ENCODE peak calls at places on chromosomes 12 and 14, in nine cellular contexts. Y is hepatocyte, K is suprapubic skin, C is tibial artery, Q is thoracic aorta, M is lower lobe of right lung, A is PC-3, P is MM.1S, X is Peyer's patch. T is an unnamed sample.

GRCh38 chr12:120481022-120481767 is 11.6 kb upstream of the SRSF9 start:
- DNase-seq in Y (no peak), K (no peak), C (no peak), Q (no peak), M (no peak), A (peak), P (no peak), X (no peak), T (no peak)

GRCh38 chr12:54286042-54286931 is 5.8 kb downstream of the HNRNPA1 start:
- DNase-seq in Y (peak), K (no peak), C (no peak), Q (no peak), M (no peak), A (no peak), P (no peak), X (no peak), T (no peak)

GRCh38 chr12:79566452-79566851 is 124.3 kb downstream of the PAWR start:
- DNase-seq in Y (no peak), K (no peak), C (no peak), Q (no peak), M (no peak), A (peak), P (no peak), X (no peak), T (no peak)

GRCh38 chr12:50246873-50247612 is 36.3 kb downstream of the LIMA1 start:
- DNase-seq in Y (peak), K (peak), C (peak), Q (peak), M (no peak), A (peak), P (no peak), X (peak), T (peak)

GRCh38 chr12:113933201-113933786 is 32.8 kb downstream of the RBM19 start:
- DNase-seq in Y (peak), K (no peak), C (no peak), Q (no peak), M (no peak), A (no peak), P (no peak), X (no peak), T (no peak)

GRCh38 chr12:107144990-107145389 is 51.6 kb upstream of the CRY1 start:
- DNase-seq in Y (no peak), K (no peak), C (no peak), Q (no peak), M (no peak), A (peak), P (no peak), X (no peak), T (no peak)

GRCh38 chr12:2337031-2338010 is 284.5 kb downstream of the CACNA1C start:
- DNase-seq in Y (no peak), K (no peak), C (no peak), Q (no peak), M (no peak), A (no peak), P (no peak), X (no peak), T (no peak)

GRCh38 chr14:41605550-41606248 is 977 bp upstream of the LRFN5 start:
- DNase-seq in Y (peak), K (no peak), C (no peak), Q (no peak), M (no peak), A (no peak), P (no peak), X (no peak), T (no peak)

GRCh38 chr14:24273422-24273998 is 2.1 kb upstream of the RABGGTA start:
- DNase-seq in Y (no peak), K (no peak), C (no peak), Q (no peak), M (no peak), A (peak), P (no peak), X (no peak), T (no peak)

GRCh38 chr12:66035289-66035961 is 95.1 kb downstream of the LLPH start:
- DNase-seq in Y (peak), K (no peak), C (no peak), Q (no peak), M (no peak), A (peak), P (no peak), X (no peak), T (no peak)

GRCh38 chr12:130787445-130788410 is 51.3 kb downstream of the STX2 start:
- DNase-seq in Y (no peak), K (no peak), C (no peak), Q (no peak), M (no peak), A (no peak), P (no peak), X (no peak), T (no peak)

GRCh38 chr14:22658951-22659350 is 14.8 kb upstream of the OR6J1 start:
- DNase-seq in Y (no peak), K (no peak), C (no peak), Q (no peak), M (no peak), A (no peak), P (no peak), X (no peak), T (no peak)

GRCh38 chr12:116537149-116537904 is 21.9 kb upstream of the MAP1LC3B2 start:
- DNase-seq in Y (no peak), K (no peak), C (no peak), Q (no peak), M (no peak), A (no peak), P (peak), X (no peak), T (no peak)

GRCh38 chr12:104281636-104282035 is 21.9 kb upstream of the EID3 start:
- DNase-seq in Y (no peak), K (no peak), C (no peak), Q (no peak), M (no peak), A (peak), P (no peak), X (no peak), T (no peak)

GRCh38 chr12:14238224-14238792 is 127.2 kb upstream of the ATF7IP start:
- DNase-seq in Y (peak), K (no peak), C (no peak), Q (no peak), M (no peak), A (peak), P (peak), X (no peak), T (no peak)

GRCh38 chr12:49304161-49304560 is 9.2 kb downstream of the PRPH start:
- DNase-seq in Y (no peak), K (no peak), C (no peak), Q (no peak), M (no peak), A (no peak), P (no peak), X (peak), T (no peak)

GRCh38 chr12:56321027-56321426 is 5.2 kb upstream of the CNPY2 start:
- DNase-seq in Y (no peak), K (no peak), C (no peak), Q (no peak), M (no peak), A (peak), P (no peak), X (no peak), T (no peak)

DNA sequence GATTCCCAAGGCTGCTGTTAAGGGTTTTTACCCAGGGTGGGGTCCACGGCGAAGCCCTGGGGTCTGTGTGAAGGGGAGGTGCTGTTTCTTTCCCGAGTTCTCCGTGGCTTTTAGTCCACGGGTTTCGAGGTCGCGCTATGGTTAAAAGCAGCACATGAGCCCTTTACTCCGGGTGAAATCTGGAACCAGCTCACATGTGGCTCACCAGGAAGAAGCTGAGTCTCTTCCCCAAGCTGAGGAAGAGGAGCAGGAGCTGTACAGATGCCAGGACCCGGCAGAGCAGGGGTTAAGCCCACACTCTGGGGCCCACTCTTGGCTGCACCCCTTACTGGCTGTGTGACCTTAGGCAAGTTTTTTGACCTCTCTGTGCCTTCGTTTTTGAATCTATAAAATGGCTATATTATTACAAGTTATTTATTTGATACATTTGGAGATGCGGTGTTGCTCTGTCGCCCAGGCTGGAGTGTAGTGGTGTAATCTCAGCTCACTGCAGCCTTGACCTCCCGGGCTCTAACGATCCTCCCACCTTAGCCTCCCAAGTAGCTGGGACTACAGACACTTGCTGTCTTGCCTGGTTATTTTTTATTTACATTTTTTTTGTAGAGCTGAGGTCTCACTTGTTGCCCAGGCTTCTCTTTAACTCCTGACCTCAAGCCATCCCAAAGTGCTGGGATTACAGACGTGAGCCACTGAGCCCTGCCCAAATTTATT is 266.3 kb downstream of the AACS start:
- DNase-seq in Y (peak), K (no peak), C (no peak), Q (no peak), M (no peak), A (no peak), P (no peak), X (no peak), T (peak)
- H3K4me3 ChIP-seq in Y (peak), K (peak), C (peak), Q (peak), M (peak), A (peak), P (peak), X (no peak), T (peak)

DNA sequence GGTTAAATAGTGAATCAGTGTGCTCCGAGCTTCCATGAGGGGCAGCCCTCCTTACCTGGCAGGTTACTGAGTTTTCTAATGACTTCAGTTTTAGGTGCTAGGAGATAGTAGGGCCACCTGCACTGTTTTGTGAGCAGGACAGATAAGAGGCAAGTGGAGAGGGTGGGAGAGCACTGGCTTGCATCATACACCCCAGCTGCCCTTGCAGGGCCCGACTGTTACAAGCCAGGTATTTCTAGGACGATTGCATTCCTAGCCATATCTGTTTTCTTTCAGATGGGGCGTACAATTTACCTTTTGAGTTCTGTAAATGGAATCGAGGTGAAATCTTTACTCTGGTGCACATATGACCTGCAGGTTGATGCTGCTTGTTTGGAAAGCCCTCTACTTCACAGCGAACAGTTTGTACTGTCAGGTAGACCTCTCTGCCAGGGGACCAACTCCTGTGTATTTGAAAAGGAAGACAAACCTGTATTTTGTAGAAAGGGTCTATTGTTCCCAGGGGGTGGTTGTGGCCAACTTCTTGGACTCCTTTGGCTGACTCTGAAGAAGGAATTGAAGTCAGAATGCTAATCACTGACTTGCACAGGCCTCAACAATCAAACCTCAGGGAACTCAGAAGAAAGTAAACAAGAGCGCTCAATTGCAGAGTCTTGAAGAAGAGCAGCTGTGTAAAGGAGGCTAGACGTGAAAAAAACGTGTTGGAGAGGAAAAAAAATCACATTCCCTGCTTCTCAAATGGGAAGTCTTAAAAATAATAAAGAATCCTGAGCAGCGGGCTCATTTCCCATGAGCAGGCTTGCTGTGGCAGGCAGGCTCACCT is 57.2 kb downstream of the ETV6 start:
- DNase-seq in Y (peak), K (no peak), C (no peak), Q (no peak), M (no peak), A (no peak), P (no peak), X (no peak), T (no peak)
- H3K27ac ChIP-seq in Y (peak), K (peak), C (peak), Q (peak), M (peak), A (no peak), P (no peak), X (peak), T (peak)

DNA sequence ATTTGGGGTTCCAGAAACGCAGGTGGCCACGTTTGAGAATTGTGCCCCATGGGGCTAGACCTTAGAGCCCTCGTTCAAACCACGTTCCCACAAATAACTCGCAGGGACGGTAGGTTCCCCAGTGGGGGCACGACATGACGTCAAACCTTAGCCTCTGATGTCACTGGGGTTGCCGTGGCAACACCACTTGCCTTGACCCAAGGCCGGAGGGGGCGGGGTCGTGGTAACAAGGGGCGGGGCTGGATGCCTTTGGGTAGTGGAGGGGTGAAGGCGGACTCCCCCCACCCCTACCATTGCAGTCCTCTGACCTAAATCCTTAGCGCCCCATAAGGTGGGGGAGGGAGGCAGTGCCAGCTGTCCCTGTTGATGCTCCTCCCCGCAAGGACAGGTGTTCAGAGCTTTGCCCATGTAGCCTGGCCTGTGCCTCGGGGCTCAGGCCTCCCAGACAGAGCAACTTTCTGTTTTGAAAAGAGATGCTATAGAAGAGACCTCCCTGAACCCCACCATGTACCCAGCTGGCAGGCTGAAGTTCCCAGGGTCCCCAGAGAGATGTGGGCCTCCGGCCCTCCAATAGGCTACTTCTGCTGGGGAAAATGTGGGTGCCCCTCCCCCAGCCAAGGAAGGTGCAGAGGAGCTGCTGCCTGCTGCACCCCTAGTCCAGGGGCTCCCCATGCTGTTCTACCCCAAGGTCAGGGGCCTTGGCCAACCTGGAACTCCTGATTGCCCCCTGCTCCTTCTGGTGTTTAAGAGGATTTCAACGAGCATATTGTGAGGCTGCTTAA is 1.9 kb downstream of the FAM222A start:
- DNase-seq in Y (no peak), K (peak), C (no peak), Q (no peak), M (no peak), A (no peak), P (peak), X (peak), T (no peak)
- H3K4me3 ChIP-seq in Y (no peak), K (peak), C (no peak), Q (no peak), M (peak), A (peak), P (no peak), X (no peak), T (peak)

DNA sequence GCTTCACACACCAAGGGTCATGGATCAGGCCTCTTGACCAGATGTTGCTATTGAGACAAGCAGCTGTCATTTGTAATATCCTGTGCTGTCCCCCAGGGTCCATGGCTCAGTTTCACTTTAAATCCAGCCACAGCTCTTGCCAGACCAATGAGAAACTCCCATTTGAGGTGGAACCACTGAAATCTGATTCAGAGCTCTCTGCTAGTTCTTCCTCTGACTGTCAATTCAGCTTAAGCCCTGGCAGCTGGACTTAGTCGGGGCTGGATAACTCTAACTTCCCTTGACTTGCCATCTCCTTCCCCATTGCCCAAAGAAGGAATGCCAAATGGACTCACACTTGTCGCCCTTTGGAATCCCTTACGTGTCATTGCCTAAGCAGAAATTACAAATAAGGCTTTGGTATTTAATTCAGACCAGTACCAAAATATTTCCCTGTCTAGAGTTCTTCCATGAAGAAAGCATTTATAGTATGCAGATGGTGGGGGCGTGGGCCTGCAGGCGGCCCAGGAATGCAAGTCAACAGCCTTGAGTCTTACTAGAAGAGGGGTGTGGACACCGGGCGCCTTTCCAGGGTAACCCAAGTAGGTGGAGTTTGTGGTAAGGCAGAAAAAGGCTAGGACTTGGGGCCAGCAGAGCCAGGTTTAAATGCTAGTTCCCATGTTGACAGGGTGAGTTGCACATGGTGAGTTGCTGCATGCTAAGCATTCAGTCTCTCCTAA is 96.9 kb upstream of the TMPO start:
- DNase-seq in Y (peak), K (peak), C (peak), Q (peak), M (peak), A (peak), P (no peak), X (peak), T (peak)
- H3K27ac ChIP-seq in Y (peak), K (peak), C (peak), Q (peak), M (peak), A (peak), P (no peak), X (no peak), T (peak)

GRCh38 chr14:63443361-63443760 is 99.8 kb downstream of the PPP2R5E start:
- DNase-seq in Y (no peak), K (no peak), C (no peak), Q (no peak), M (no peak), A (no peak), P (no peak), X (no peak), T (no peak)

GRCh38 chr14:63436286-63437098 is 106.7 kb downstream of the PPP2R5E start:
- DNase-seq in Y (no peak), K (no peak), C (no peak), Q (no peak), M (no peak), A (no peak), P (no peak), X (no peak), T (no peak)

GRCh38 chr14:63435204-63435603 is 108.0 kb downstream of the PPP2R5E start:
- DNase-seq in Y (no peak), K (no peak), C (no peak), Q (no peak), M (no peak), A (no peak), P (no peak), X (no peak), T (no peak)

GRCh38 chr14:63435838-63436237 is 107.3 kb downstream of the PPP2R5E start:
- DNase-seq in Y (peak), K (peak), C (peak), Q (peak), M (peak), A (peak), P (no peak), X (peak), T (peak)

DNA sequence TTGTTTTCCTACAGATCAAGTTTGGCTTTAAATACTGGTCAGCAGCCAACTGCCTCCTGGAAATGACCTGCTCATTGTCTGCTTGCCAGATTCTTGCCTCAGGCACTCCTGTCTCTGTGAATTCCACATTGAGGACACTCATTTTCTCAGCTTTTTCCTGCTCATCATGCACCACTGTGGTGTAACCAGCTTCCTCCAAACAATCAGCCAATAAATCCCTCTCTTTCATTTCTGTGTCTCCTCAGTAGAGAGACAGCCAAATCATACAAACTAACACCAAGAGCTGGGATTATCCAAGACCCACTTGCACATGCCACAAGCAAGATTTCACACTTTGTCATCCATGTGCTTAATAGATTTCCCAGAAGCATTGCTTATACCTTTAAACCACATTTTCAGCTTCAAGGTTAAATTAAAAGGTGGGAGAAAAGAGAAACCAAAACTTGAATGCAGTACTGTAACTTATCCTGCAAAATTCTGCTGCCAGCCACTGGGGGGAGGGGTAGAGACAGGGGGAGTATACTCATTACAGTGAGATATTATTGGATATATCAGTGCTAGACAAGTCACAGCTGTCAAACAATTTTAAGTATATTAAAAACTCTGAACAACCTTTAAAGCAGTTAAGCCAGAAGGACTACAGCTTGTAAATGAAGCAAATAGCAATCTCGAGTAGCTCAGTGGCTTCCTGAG is 105.0 kb downstream of the PPP2R5E start:
- DNase-seq in Y (peak), K (peak), C (peak), Q (peak), M (no peak), A (peak), P (peak), X (peak), T (peak)
- H3K4me3 ChIP-seq in Y (no peak), K (no peak), C (peak), Q (peak), M (peak), A (peak), P (peak), X (no peak), T (peak)

GRCh38 chr14:74800780-74801179 is 37.7 kb downstream of the YLPM1 start:
- DNase-seq in Y (no peak), K (no peak), C (no peak), Q (no peak), M (no peak), A (no peak), P (no peak), X (no peak), T (no peak)

GRCh38 chr14:74801396-74801795 is 38.3 kb downstream of the YLPM1 start:
- DNase-seq in Y (no peak), K (no peak), C (no peak), Q (no peak), M (no peak), A (no peak), P (no peak), X (no peak), T (no peak)

GRCh38 chr14:74799765-74800164 is 36.6 kb downstream of the YLPM1 start:
- DNase-seq in Y (no peak), K (no peak), C (no peak), Q (no peak), M (no peak), A (no peak), P (no peak), X (no peak), T (no peak)

GRCh38 chr14:74804219-74804825 is 41.2 kb downstream of the YLPM1 start:
- DNase-seq in Y (peak), K (no peak), C (no peak), Q (no peak), M (no peak), A (peak), P (peak), X (peak), T (no peak)
- H3K27ac ChIP-seq in Y (no peak), K (no peak), C (no peak), Q (no peak), M (no peak), A (no peak), P (no peak), X (no peak), T (no peak)

T was measured in coronary artery.